ENCODE peak calls at places on chromosomes 16 and 17, in six cellular contexts. One of them, this sample, is unnamed.

GRCh38 chr17:64358261-64358788 is 32.3 kb downstream of the PECAM1 start:
- DNase-seq in adipocyte: peak; percentile 49
- DNase-seq in thoracic aorta: no peak
- DNase-seq in GM23338: no peak
- DNase-seq in aorta: no peak
- DNase-seq in endodermal cell: no peak
- DNase-seq in this sample: no peak

GRCh38 chr16:75555707-75556512 is at the start of gene TMEM231:
- DNase-seq in thoracic aorta: peak; percentile 95
- DNase-seq in aorta: peak; percentile 99
- DNase-seq in adipocyte: peak; percentile 98
- DNase-seq in GM23338: peak; percentile 97
- DNase-seq in endodermal cell: peak; percentile 99
- DNase-seq in this sample: peak; percentile 99

GRCh38 chr17:50107790-50108414 is 12.8 kb downstream of the PDK2 start:
- DNase-seq in adipocyte: peak; percentile 68
- DNase-seq in endodermal cell: no peak
- DNase-seq in aorta: no peak
- DNase-seq in thoracic aorta: no peak
- DNase-seq in GM23338: no peak
- DNase-seq in this sample: no peak

GRCh38 chr17:74426551-74427047 is 5.3 kb upstream of the GPRC5C start:
- DNase-seq in thoracic aorta: no peak
- DNase-seq in endodermal cell: no peak
- DNase-seq in adipocyte: no peak
- DNase-seq in GM23338: peak; percentile 36
- DNase-seq in aorta: no peak
- DNase-seq in this sample: no peak

GRCh38 chr17:73030501-73030911 is 62.0 kb downstream of the SLC39A11 start:
- DNase-seq in GM23338: no peak
- DNase-seq in endodermal cell: peak; percentile 44
- DNase-seq in aorta: no peak
- DNase-seq in adipocyte: peak; percentile 30
- DNase-seq in thoracic aorta: no peak
- DNase-seq in this sample: no peak

GRCh38 chr17:39212841-39213480 is 12.8 kb downstream of the STAC2 start:
- DNase-seq in thoracic aorta: no peak
- DNase-seq in endodermal cell: peak; percentile 76
- DNase-seq in adipocyte: no peak
- DNase-seq in aorta: no peak
- DNase-seq in GM23338: no peak
- DNase-seq in this sample: no peak

GRCh38 chr17:81684442-81684911 is 666 bp downstream of the HGS start:
- DNase-seq in GM23338: peak; percentile 46
- DNase-seq in thoracic aorta: no peak
- DNase-seq in endodermal cell: no peak
- DNase-seq in adipocyte: peak; percentile 87
- DNase-seq in aorta: peak; percentile 72
- DNase-seq in this sample: no peak

GRCh38 chr17:19523690-19524089 is 10.0 kb upstream of the SLC47A1 start:
- DNase-seq in aorta: no peak
- DNase-seq in GM23338: no peak
- DNase-seq in thoracic aorta: no peak
- DNase-seq in endodermal cell: no peak
- DNase-seq in adipocyte: no peak
- DNase-seq in this sample: no peak

GRCh38 chr16:2432286-2432685 is 3.0 kb downstream of the CCNF start:
- DNase-seq in GM23338: no peak
- DNase-seq in endodermal cell: no peak
- DNase-seq in adipocyte: no peak
- DNase-seq in aorta: no peak
- DNase-seq in thoracic aorta: no peak
- DNase-seq in this sample: no peak

GRCh38 chr17:58263773-58264172 is 17.0 kb downstream of the MPO start:
- DNase-seq in aorta: no peak
- DNase-seq in thoracic aorta: no peak
- DNase-seq in GM23338: no peak
- DNase-seq in adipocyte: no peak
- DNase-seq in endodermal cell: peak; percentile 43
- DNase-seq in this sample: peak; percentile 55

GRCh38 chr16:84198401-84198800 is 7.4 kb downstream of the ADAD2 start:
- DNase-seq in aorta: no peak
- DNase-seq in GM23338: no peak
- DNase-seq in thoracic aorta: no peak
- DNase-seq in endodermal cell: no peak
- DNase-seq in adipocyte: peak; percentile 27
- DNase-seq in this sample: no peak

GRCh38 chr17:77542551-77543490 is 402.1 kb downstream of the SEC14L1 start:
- DNase-seq in adipocyte: peak; percentile 95
- DNase-seq in aorta: peak; percentile 89
- DNase-seq in thoracic aorta: peak; percentile 53
- DNase-seq in endodermal cell: peak; percentile 97
- DNase-seq in GM23338: peak; percentile 97
- DNase-seq in this sample: no peak

GRCh38 chr17:31566992-31567373 is 175.5 kb downstream of the RAB11FIP4 start:
- DNase-seq in endodermal cell: no peak
- DNase-seq in GM23338: no peak
- DNase-seq in thoracic aorta: no peak
- DNase-seq in adipocyte: no peak
- DNase-seq in aorta: no peak
- DNase-seq in this sample: no peak

GRCh38 chr16:68444058-68444657 is 4.2 kb downstream of the SMPD3 start:
- DNase-seq in thoracic aorta: no peak
- DNase-seq in adipocyte: peak; percentile 54
- DNase-seq in GM23338: peak; percentile 84
- DNase-seq in aorta: no peak
- DNase-seq in endodermal cell: peak; percentile 94
- DNase-seq in this sample: no peak

GRCh38 chr16:78177927-78178326 is 78.5 kb downstream of the WWOX start:
- DNase-seq in aorta: no peak
- DNase-seq in GM23338: no peak
- DNase-seq in adipocyte: no peak
- DNase-seq in thoracic aorta: no peak
- DNase-seq in endodermal cell: no peak
- DNase-seq in this sample: peak; percentile 75

GRCh38 chr16:27847030-27847550 is 216.4 kb downstream of the GSG1L start:
- DNase-seq in endodermal cell: peak; percentile 25
- DNase-seq in aorta: no peak
- DNase-seq in adipocyte: no peak
- DNase-seq in thoracic aorta: no peak
- DNase-seq in GM23338: no peak
- DNase-seq in this sample: no peak

GRCh38 chr16:57137043-57137442 is 44.7 kb downstream of the CPNE2 start:
- DNase-seq in GM23338: no peak
- DNase-seq in thoracic aorta: no peak
- DNase-seq in adipocyte: no peak
- DNase-seq in aorta: no peak
- DNase-seq in endodermal cell: no peak
- DNase-seq in this sample: no peak

GRCh38 chr17:6243186-6243585 is 173.0 kb downstream of the WSCD1 start:
- DNase-seq in GM23338: no peak
- DNase-seq in adipocyte: no peak
- DNase-seq in endodermal cell: peak; percentile 50
- DNase-seq in aorta: no peak
- DNase-seq in thoracic aorta: no peak
- DNase-seq in this sample: no peak

GRCh38 chr17:49910094-49910857 is 58.7 kb upstream of the DLX4 start:
- DNase-seq in endodermal cell: peak; percentile 93
- DNase-seq in aorta: no peak
- DNase-seq in adipocyte: peak; percentile 6
- DNase-seq in thoracic aorta: no peak
- DNase-seq in GM23338: peak; percentile 78
- DNase-seq in this sample: no peak

GRCh38 chr17:79531696-79532095 is 79.2 kb downstream of the RBFOX3 start:
- DNase-seq in thoracic aorta: no peak
- DNase-seq in GM23338: no peak
- DNase-seq in aorta: no peak
- DNase-seq in endodermal cell: no peak
- DNase-seq in adipocyte: no peak
- DNase-seq in this sample: no peak

GRCh38 chr17:79532107-79532790 is 78.6 kb downstream of the RBFOX3 start:
- DNase-seq in endodermal cell: no peak
- DNase-seq in thoracic aorta: no peak
- DNase-seq in aorta: peak; percentile 19
- DNase-seq in GM23338: no peak
- DNase-seq in adipocyte: no peak
- DNase-seq in this sample: no peak

GRCh38 chr17:79529661-79530081 is 81.2 kb downstream of the RBFOX3 start:
- DNase-seq in endodermal cell: no peak
- DNase-seq in adipocyte: no peak
- DNase-seq in GM23338: no peak
- DNase-seq in thoracic aorta: no peak
- DNase-seq in aorta: peak; percentile 23
- DNase-seq in this sample: no peak

GRCh38 chr17:79531191-79531590 is 79.7 kb downstream of the RBFOX3 start:
- DNase-seq in adipocyte: no peak
- DNase-seq in aorta: peak; percentile 14
- DNase-seq in thoracic aorta: no peak
- DNase-seq in endodermal cell: no peak
- DNase-seq in GM23338: no peak
- DNase-seq in this sample: no peak

DNA sequence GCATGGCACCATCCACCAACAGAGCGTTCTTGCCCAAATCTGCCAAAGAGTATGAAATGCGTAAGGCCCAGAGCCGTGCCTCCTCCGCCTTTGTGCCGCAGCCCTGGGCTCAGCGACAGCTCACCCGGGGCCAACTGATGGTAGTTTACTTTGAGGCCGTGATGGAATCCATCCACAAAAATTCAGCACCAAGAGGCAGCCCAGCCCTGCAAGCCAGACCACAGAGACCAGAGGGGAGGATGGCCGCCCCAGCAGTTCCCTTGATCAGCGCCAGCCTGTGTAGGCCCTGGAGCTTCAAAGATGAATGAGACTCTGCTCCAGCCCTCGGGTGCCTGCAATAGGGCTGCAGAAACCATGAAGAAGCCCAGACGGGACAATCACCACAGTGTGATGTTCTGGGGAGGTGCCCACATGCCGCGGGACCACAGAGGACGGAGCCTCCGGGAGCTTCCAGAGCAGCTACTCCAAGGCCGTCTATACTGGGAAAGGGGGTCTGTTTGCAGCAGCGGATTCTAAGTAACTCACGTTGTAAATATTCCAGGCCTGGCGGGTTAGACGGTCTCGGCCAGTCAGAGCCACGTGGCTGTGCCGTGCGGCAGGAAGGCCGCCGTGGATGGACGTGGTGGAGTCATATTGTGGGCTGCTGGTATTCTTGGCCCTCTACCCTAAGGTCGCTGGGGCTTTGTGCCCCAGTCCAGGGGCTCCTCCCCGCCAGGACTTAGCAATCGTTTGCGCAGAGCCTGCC is 80.3 kb downstream of the RBFOX3 start:
- DNase-seq in aorta: peak; percentile 20
- DNase-seq in thoracic aorta: no peak
- DNase-seq in adipocyte: no peak
- DNase-seq in GM23338: no peak
- DNase-seq in endodermal cell: no peak
- DNase-seq in this sample: no peak
- H3K27me3 ChIP-seq in aorta: no peaks in the 10 kb centered on the region
- H3K27me3 ChIP-seq in thoracic aorta: no peaks in the 10 kb centered on the region
- H3K27me3 ChIP-seq in adipocyte: peaks cover 66% of the 10 kb centered on the region
- H3K27me3 ChIP-seq in GM23338: no peaks in the 10 kb centered on the region
- H3K27me3 ChIP-seq in endodermal cell: no peaks in the 10 kb centered on the region
- H3K27me3 ChIP-seq in this sample: peaks cover 56% of the 10 kb centered on the region

DNA sequence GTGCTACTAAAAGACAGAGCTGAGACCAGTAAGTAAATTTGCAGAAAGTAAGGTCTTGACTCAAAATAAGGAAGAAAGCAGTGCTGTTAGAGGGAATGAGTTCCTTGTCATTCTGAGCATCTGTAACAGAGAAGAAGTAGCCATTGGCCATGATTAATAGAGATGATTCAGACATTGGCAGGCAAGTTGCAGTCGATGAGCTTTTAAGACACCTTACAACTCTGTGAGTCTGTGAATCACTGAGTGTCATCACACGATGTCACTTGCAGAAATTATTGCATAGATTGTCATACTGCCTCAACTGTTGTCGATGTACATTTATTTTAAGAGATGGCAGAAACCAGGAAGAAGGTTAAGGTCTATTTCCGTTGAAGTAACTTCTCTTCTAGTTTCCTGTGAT is 201.1 kb upstream of the CDH13 start:
- DNase-seq in aorta: no peak
- DNase-seq in GM23338: no peak
- DNase-seq in adipocyte: no peak
- DNase-seq in thoracic aorta: no peak
- DNase-seq in endodermal cell: no peak
- DNase-seq in this sample: peak; percentile 37
- H3K27me3 ChIP-seq in aorta: no peaks in the 10 kb centered on the region
- H3K27me3 ChIP-seq in GM23338: no peaks in the 10 kb centered on the region
- H3K27me3 ChIP-seq in adipocyte: no peaks in the 10 kb centered on the region
- H3K27me3 ChIP-seq in thoracic aorta: no peaks in the 10 kb centered on the region
- H3K27me3 ChIP-seq in endodermal cell: peaks cover 4% of the 10 kb centered on the region
- H3K27me3 ChIP-seq in this sample: no peaks in the 10 kb centered on the region

GRCh38 chr16:87952751-87953150 is 1.5 kb downstream of the BANP start:
- DNase-seq in aorta: no peak
- DNase-seq in adipocyte: no peak
- DNase-seq in thoracic aorta: no peak
- DNase-seq in GM23338: no peak
- DNase-seq in endodermal cell: peak; percentile 30
- DNase-seq in this sample: no peak

GRCh38 chr16:87955302-87956168 is 4.3 kb downstream of the BANP start:
- DNase-seq in adipocyte: no peak
- DNase-seq in endodermal cell: no peak
- DNase-seq in aorta: no peak
- DNase-seq in thoracic aorta: no peak
- DNase-seq in GM23338: no peak
- DNase-seq in this sample: no peak

GRCh38 chr16:87954826-87955225 is 3.6 kb downstream of the BANP start:
- DNase-seq in thoracic aorta: no peak
- DNase-seq in GM23338: no peak
- DNase-seq in aorta: peak; percentile 61
- DNase-seq in endodermal cell: no peak
- DNase-seq in adipocyte: no peak
- DNase-seq in this sample: no peak

GRCh38 chr16:87953308-87954208 is 2.3 kb downstream of the BANP start:
- DNase-seq in adipocyte: no peak
- DNase-seq in endodermal cell: peak; percentile 31
- DNase-seq in thoracic aorta: no peak
- DNase-seq in aorta: no peak
- DNase-seq in GM23338: no peak
- DNase-seq in this sample: no peak

GRCh38 chr16:87954361-87954760 is 3.1 kb downstream of the BANP start:
- DNase-seq in adipocyte: no peak
- DNase-seq in GM23338: no peak
- DNase-seq in endodermal cell: peak; percentile 39
- DNase-seq in aorta: peak; percentile 79
- DNase-seq in thoracic aorta: no peak
- DNase-seq in this sample: no peak
- H3K27me3 ChIP-seq in adipocyte: no peaks in the 10 kb centered on the region
- H3K27me3 ChIP-seq in GM23338: no peaks in the 10 kb centered on the region
- H3K27me3 ChIP-seq in endodermal cell: no peaks in the 10 kb centered on the region
- H3K27me3 ChIP-seq in aorta: no peaks in the 10 kb centered on the region
- H3K27me3 ChIP-seq in thoracic aorta: no peaks in the 10 kb centered on the region
- H3K27me3 ChIP-seq in this sample: no peaks in the 10 kb centered on the region

DNA sequence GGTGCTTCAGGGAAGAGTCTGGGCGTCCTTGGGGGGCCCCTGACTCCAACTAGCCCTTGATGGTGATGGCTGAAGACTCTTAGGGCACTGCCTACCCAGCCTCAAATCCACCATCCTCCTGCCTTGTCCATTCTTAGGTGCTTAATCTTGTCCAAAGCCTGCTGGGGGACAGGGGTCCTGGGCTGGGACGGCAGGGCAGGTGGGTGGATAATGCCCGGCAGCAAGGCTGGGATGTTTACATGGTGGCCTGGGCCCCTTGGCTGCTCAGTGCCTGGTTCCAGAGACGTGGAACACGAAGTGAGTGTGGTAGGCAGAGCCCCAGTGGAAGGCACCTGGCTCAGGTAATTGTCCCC is 2.2 kb downstream of the FOXJ1 start:
- DNase-seq in GM23338: peak; percentile 11
- DNase-seq in aorta: no peak
- DNase-seq in adipocyte: no peak
- DNase-seq in endodermal cell: peak; percentile 73
- DNase-seq in thoracic aorta: no peak
- DNase-seq in this sample: no peak
- H3K27me3 ChIP-seq in GM23338: peaks cover 90% of the 10 kb centered on the region
- H3K27me3 ChIP-seq in aorta: no peaks in the 10 kb centered on the region
- H3K27me3 ChIP-seq in adipocyte: peaks cover 70% of the 10 kb centered on the region
- H3K27me3 ChIP-seq in endodermal cell: peaks cover 95% of the 10 kb centered on the region
- H3K27me3 ChIP-seq in thoracic aorta: peaks cover 17% of the 10 kb centered on the region
- H3K27me3 ChIP-seq in this sample: peaks cover 73% of the 10 kb centered on the region